ENCODE peak calls at places on chromosome 21, in ten cellular contexts. P, C, S, D, R, K, X, A, H and Q are unnamed samples.

GRCh38 chr21:34930971-34931370 is 118.1 kb downstream of the RUNX1 start:
- DNase-seq in X (no peak), S (no peak), R (no peak), D (no peak), C (no peak), K (no peak), H (no peak), A (no peak), P (no peak), Q (no peak)

GRCh38 chr21:17610862-17611261 is 1.8 kb downstream of the BTG3 start:
- DNase-seq in C (peak; percentile 15), P (peak; percentile 21), A (peak; percentile 1), K (no peak), S (no peak), R (no peak), H (no peak), X (no peak), D (peak; percentile 33), Q (peak; percentile 37)

GRCh38 chr21:34667761-34668160 is 1.0 kb upstream of the CLIC6 start:
- DNase-seq in R (no peak), K (no peak), S (no peak), A (no peak), X (no peak), C (no peak), P (no peak), D (no peak), H (no peak), Q (no peak)

GRCh38 chr21:44441041-44441400 is 14.3 kb upstream of the LRRC3 start:
- DNase-seq in X (no peak), A (no peak), D (no peak), K (no peak), C (no peak), H (no peak), S (no peak), R (no peak), P (no peak), Q (no peak)

GRCh38 chr21:34606051-34606450 is 8.9 kb downstream of the RCAN1 start:
- DNase-seq in D (no peak), H (no peak), K (no peak), S (no peak), P (no peak), R (no peak), C (no peak), X (no peak), A (no peak), Q (no peak)

GRCh38 chr21:26941436-26941835 is 25.5 kb downstream of the ADAMTS5 start:
- DNase-seq in S (no peak), D (no peak), C (no peak), H (no peak), K (no peak), P (no peak), R (no peak), X (no peak), A (no peak), Q (no peak)

GRCh38 chr21:45293726-45294401 is 6.2 kb upstream of the POFUT2 start:
- DNase-seq in D (no peak), A (no peak), H (no peak), X (no peak), C (no peak), K (no peak), R (peak; percentile 47), P (no peak), S (peak; percentile 67), Q (no peak)

GRCh38 chr21:15029077-15029476 is 35.7 kb downstream of the NRIP1 start:
- DNase-seq in H (no peak), A (no peak), C (no peak), R (no peak), K (no peak), D (no peak), S (no peak), P (no peak), X (no peak), Q (no peak)

GRCh38 chr21:37119421-37120218 is 46.6 kb downstream of the TTC3 start:
- DNase-seq in A (no peak), K (no peak), D (no peak), H (no peak), R (no peak), C (no peak), S (no peak), X (peak; percentile 16), P (no peak), Q (no peak)

GRCh38 chr21:43861716-43862115 is 3.3 kb upstream of the AGPAT3 start:
- DNase-seq in P (no peak), C (no peak), A (no peak), X (no peak), S (no peak), R (no peak), D (peak; percentile 61), H (no peak), K (no peak), Q (no peak)

GRCh38 chr21:17386498-17386897 is 126.3 kb upstream of the CXADR start:
- DNase-seq in P (no peak), X (no peak), R (no peak), S (no peak), D (no peak), A (no peak), K (no peak), C (no peak), H (no peak), Q (no peak)

GRCh38 chr21:41506526-41507520 is 1.1 kb downstream of the TMPRSS2 start:
- DNase-seq in H (no peak), X (no peak), P (no peak), S (no peak), K (no peak), A (peak; percentile 3), D (peak; percentile 73), C (peak; percentile 56), R (peak; percentile 72), Q (no peak)
- TF ChIP-seq POLR2A in H (no peak), X (no peak), P (peak; percentile 16), S (no peak), K (no peak), A (no peak), D (no peak), C (peak; percentile 25), R (no peak), Q (no peak)

GRCh38 chr21:42426424-42426823 is 22.7 kb downstream of the UBASH3A start:
- DNase-seq in K (no peak), A (no peak), R (no peak), P (no peak), D (peak; percentile 23), H (no peak), X (no peak), C (no peak), S (peak; percentile 19), Q (no peak)

GRCh38 chr21:42424848-42425602 is 21.3 kb downstream of the UBASH3A start:
- DNase-seq in K (no peak), X (no peak), S (no peak), D (no peak), P (no peak), R (no peak), H (no peak), C (peak; percentile 39), A (no peak), Q (no peak)

GRCh38 chr21:42426876-42427480 is 23.3 kb downstream of the UBASH3A start:
- DNase-seq in S (peak; percentile 52), C (peak; percentile 46), H (no peak), P (no peak), D (no peak), K (no peak), X (no peak), R (no peak), A (no peak), Q (no peak)

GRCh38 chr21:42423685-42424084 is 20.0 kb downstream of the UBASH3A start:
- DNase-seq in S (no peak), P (no peak), X (no peak), A (no peak), R (no peak), C (no peak), D (no peak), H (no peak), K (no peak), Q (no peak)

GRCh38 chr21:42425603-42425985 is 21.9 kb downstream of the UBASH3A start:
- DNase-seq in P (no peak), S (no peak), H (no peak), K (no peak), C (no peak), A (no peak), R (no peak), D (no peak), X (no peak), Q (no peak)
- TF ChIP-seq POLR2A in P (no peak), S (no peak), H (no peak), K (no peak), C (no peak), A (no peak), R (no peak), D (no peak), X (no peak), Q (no peak)

DNA sequence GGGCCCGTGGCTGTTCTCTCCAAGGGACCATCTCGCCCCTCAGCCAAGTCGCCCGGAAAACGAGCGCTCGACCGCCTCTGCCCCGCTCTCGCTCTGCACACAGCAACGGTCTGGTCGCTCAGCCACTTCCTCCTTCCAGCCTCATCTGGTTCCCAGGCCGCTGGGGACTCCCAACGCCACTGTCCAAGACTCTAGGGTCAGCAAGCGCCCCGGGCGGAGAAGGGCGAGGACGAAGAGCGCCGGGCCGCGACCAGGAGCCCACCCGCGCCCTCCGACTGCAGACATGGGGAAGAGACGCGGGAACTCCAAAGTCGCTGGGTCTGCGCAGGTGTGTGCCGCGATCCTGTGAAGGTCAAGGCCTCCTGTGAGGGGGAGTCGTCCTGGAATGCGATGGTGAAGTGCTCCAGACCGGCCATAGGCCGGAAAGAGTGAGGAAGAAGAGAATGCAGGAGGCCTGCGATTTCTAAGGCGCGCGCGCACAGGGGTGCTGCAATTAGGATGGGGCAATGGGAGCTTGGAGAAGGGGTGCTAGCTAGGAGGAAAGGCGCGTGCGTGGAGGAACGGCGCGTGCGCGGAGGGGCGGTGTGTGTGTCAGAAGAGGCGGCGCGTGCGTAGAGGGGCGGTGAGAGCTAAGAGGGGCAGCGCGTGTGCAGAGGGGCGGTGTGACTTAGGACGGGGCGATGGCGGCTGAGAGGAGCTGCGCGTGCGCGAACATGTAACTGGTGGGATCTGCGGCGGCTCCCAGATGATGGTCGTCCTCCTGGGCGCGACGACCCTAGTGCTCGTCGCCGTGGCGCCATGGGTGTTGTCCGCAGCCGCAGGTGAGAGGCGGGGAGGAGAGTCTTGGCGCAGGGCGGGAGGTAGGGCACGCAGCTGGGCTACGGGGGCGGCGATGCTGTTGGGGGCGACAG is at the start of gene IFNAR1:
- DNase-seq in K (peak; percentile 100), P (peak; percentile 97), H (peak; percentile 79), A (peak; percentile 98), R (peak; percentile 98), D (peak; percentile 100), X (peak; percentile 85), S (peak; percentile 99), C (peak; percentile 99), Q (peak; percentile 99)
- TF ChIP-seq POLR2A in K (no peak), P (peak; percentile 96), H (peak; percentile 82), A (peak; percentile 75), R (peak; percentile 61), D (peak; percentile 65), X (peak; percentile 92), S (no peak), C (peak; percentile 95), Q (peak; percentile 92)

DNA sequence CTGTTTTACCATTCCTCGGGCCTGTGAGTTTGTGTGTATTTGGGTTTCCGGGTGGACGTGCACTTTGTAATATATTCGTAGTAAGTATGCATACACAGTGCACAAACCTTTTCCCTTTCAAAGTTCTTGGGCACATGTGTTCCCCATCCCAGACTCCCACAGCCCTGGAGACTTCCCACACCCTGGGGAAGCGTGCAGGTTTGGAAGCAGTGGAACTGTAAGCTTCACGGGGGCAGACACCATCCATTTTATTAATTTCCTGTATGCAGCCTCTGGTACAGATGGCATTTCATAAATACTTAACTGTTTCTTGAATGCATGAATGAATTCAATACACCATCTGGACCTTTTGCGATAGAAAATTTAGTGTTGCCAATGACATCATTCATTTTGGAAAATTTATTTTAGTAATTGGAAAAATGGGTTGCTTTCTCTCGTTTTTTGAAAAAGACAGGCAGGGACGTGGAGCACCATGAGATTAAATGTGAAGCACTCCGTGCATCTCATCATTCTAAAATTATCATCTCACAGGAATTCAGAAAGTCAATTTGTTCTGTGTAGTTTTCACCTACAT is 10.8 kb downstream of the ETS2 start:
- DNase-seq in K (no peak), P (no peak), R (no peak), X (no peak), H (no peak), S (no peak), A (no peak), D (no peak), C (no peak), Q (no peak)
- TF ChIP-seq POLR2A in K (no peak), P (no peak), R (no peak), X (no peak), H (no peak), S (no peak), A (no peak), D (no peak), C (no peak), Q (no peak)